ENCODE peak calls at places on chromosomes 12 and 14, in seven cellular contexts. One of them, this sample, is unnamed.

GRCh38 chr14:77043984-77044485 is 15.5 kb upstream of the IRF2BPL start:
- DNase-seq in central memory CD8-positive, alpha-beta T cell: no peak
- DNase-seq in GM12891: no peak
- DNase-seq in stimulated activated CD8-positive, alpha-beta memory T cell treated with anti-CD3 and anti-CD28 coated beads, Interleukin-2, amount 100 ng/mL, for 48 hours: no peak
- DNase-seq in prostate gland: no peak
- DNase-seq in EH: no peak
- DNase-seq in H4: no peak
- DNase-seq in this sample: no peak

GRCh38 chr12:30753761-30754382 is 879 bp downstream of the CAPRIN2 start:
- DNase-seq in stimulated activated CD8-positive, alpha-beta memory T cell treated with anti-CD3 and anti-CD28 coated beads, Interleukin-2, amount 100 ng/mL, for 48 hours: no peak
- DNase-seq in H4: peak; percentile 11
- DNase-seq in central memory CD8-positive, alpha-beta T cell: no peak
- DNase-seq in GM12891: no peak
- DNase-seq in prostate gland: no peak
- DNase-seq in EH: peak; percentile 46
- DNase-seq in this sample: peak; percentile 48

GRCh38 chr12:105820407-105821140 is 318.2 kb downstream of the NUAK1 start:
- DNase-seq in GM12891: no peak
- DNase-seq in stimulated activated CD8-positive, alpha-beta memory T cell treated with anti-CD3 and anti-CD28 coated beads, Interleukin-2, amount 100 ng/mL, for 48 hours: no peak
- DNase-seq in prostate gland: peak; percentile 42
- DNase-seq in central memory CD8-positive, alpha-beta T cell: no peak
- DNase-seq in H4: no peak
- DNase-seq in EH: peak; percentile 95
- DNase-seq in this sample: no peak

GRCh38 chr14:20662968-20663731 is 21.2 kb upstream of the RNASE4 start:
- DNase-seq in stimulated activated CD8-positive, alpha-beta memory T cell treated with anti-CD3 and anti-CD28 coated beads, Interleukin-2, amount 100 ng/mL, for 48 hours: peak; percentile 80
- DNase-seq in central memory CD8-positive, alpha-beta T cell: peak; percentile 72
- DNase-seq in H4: peak; percentile 86
- DNase-seq in EH: peak; percentile 64
- DNase-seq in GM12891: peak; percentile 52
- DNase-seq in prostate gland: peak; percentile 48
- DNase-seq in this sample: peak; percentile 84

GRCh38 chr12:61654698-61655097 is 605.5 kb upstream of the USP15 start:
- DNase-seq in prostate gland: no peak
- DNase-seq in EH: no peak
- DNase-seq in GM12891: no peak
- DNase-seq in H4: peak; percentile 40
- DNase-seq in central memory CD8-positive, alpha-beta T cell: no peak
- DNase-seq in stimulated activated CD8-positive, alpha-beta memory T cell treated with anti-CD3 and anti-CD28 coated beads, Interleukin-2, amount 100 ng/mL, for 48 hours: no peak
- DNase-seq in this sample: no peak

GRCh38 chr14:95261616-95262510 is 57.8 kb downstream of the CLMN start:
- DNase-seq in prostate gland: peak; percentile 69
- DNase-seq in EH: no peak
- DNase-seq in central memory CD8-positive, alpha-beta T cell: no peak
- DNase-seq in GM12891: no peak
- DNase-seq in H4: no peak
- DNase-seq in stimulated activated CD8-positive, alpha-beta memory T cell treated with anti-CD3 and anti-CD28 coated beads, Interleukin-2, amount 100 ng/mL, for 48 hours: no peak
- DNase-seq in this sample: no peak

GRCh38 chr12:68780731-68781130 is 27.2 kb upstream of the MDM2 start:
- DNase-seq in H4: no peak
- DNase-seq in GM12891: no peak
- DNase-seq in stimulated activated CD8-positive, alpha-beta memory T cell treated with anti-CD3 and anti-CD28 coated beads, Interleukin-2, amount 100 ng/mL, for 48 hours: no peak
- DNase-seq in prostate gland: no peak
- DNase-seq in EH: no peak
- DNase-seq in central memory CD8-positive, alpha-beta T cell: no peak
- DNase-seq in this sample: no peak

GRCh38 chr12:24707379-24707778 is 241.5 kb downstream of the BCAT1 start:
- DNase-seq in GM12891: no peak
- DNase-seq in EH: no peak
- DNase-seq in H4: no peak
- DNase-seq in prostate gland: no peak
- DNase-seq in stimulated activated CD8-positive, alpha-beta memory T cell treated with anti-CD3 and anti-CD28 coated beads, Interleukin-2, amount 100 ng/mL, for 48 hours: no peak
- DNase-seq in central memory CD8-positive, alpha-beta T cell: no peak
- DNase-seq in this sample: no peak

GRCh38 chr14:42200951-42201350 is 594.3 kb downstream of the LRFN5 start:
- DNase-seq in GM12891: no peak
- DNase-seq in EH: no peak
- DNase-seq in H4: no peak
- DNase-seq in stimulated activated CD8-positive, alpha-beta memory T cell treated with anti-CD3 and anti-CD28 coated beads, Interleukin-2, amount 100 ng/mL, for 48 hours: no peak
- DNase-seq in central memory CD8-positive, alpha-beta T cell: no peak
- DNase-seq in prostate gland: no peak
- DNase-seq in this sample: no peak

GRCh38 chr14:28666961-28667360 is 99.6 kb upstream of the FOXG1 start:
- DNase-seq in central memory CD8-positive, alpha-beta T cell: no peak
- DNase-seq in GM12891: no peak
- DNase-seq in prostate gland: no peak
- DNase-seq in stimulated activated CD8-positive, alpha-beta memory T cell treated with anti-CD3 and anti-CD28 coated beads, Interleukin-2, amount 100 ng/mL, for 48 hours: no peak
- DNase-seq in EH: no peak
- DNase-seq in H4: peak; percentile 54
- DNase-seq in this sample: peak; percentile 30

GRCh38 chr12:79252358-79253075 is 387.9 kb downstream of the SYT1 start:
- DNase-seq in stimulated activated CD8-positive, alpha-beta memory T cell treated with anti-CD3 and anti-CD28 coated beads, Interleukin-2, amount 100 ng/mL, for 48 hours: no peak
- DNase-seq in H4: no peak
- DNase-seq in GM12891: no peak
- DNase-seq in EH: no peak
- DNase-seq in central memory CD8-positive, alpha-beta T cell: no peak
- DNase-seq in prostate gland: no peak
- DNase-seq in this sample: peak; percentile 63

GRCh38 chr14:55000381-55000780 is 26.5 kb downstream of the WDHD1 start:
- DNase-seq in prostate gland: no peak
- DNase-seq in EH: no peak
- DNase-seq in H4: peak; percentile 19
- DNase-seq in GM12891: no peak
- DNase-seq in central memory CD8-positive, alpha-beta T cell: no peak
- DNase-seq in stimulated activated CD8-positive, alpha-beta memory T cell treated with anti-CD3 and anti-CD28 coated beads, Interleukin-2, amount 100 ng/mL, for 48 hours: no peak
- DNase-seq in this sample: no peak

GRCh38 chr12:2868986-2869385 is 8.0 kb downstream of the FOXM1 start:
- DNase-seq in H4: no peak
- DNase-seq in prostate gland: no peak
- DNase-seq in central memory CD8-positive, alpha-beta T cell: no peak
- DNase-seq in GM12891: no peak
- DNase-seq in EH: peak; percentile 48
- DNase-seq in stimulated activated CD8-positive, alpha-beta memory T cell treated with anti-CD3 and anti-CD28 coated beads, Interleukin-2, amount 100 ng/mL, for 48 hours: no peak
- DNase-seq in this sample: peak; percentile 69

GRCh38 chr12:94648578-94648977 is 1.8 kb downstream of the TMCC3 start:
- DNase-seq in EH: no peak
- DNase-seq in central memory CD8-positive, alpha-beta T cell: no peak
- DNase-seq in prostate gland: no peak
- DNase-seq in H4: no peak
- DNase-seq in GM12891: no peak
- DNase-seq in stimulated activated CD8-positive, alpha-beta memory T cell treated with anti-CD3 and anti-CD28 coated beads, Interleukin-2, amount 100 ng/mL, for 48 hours: no peak
- DNase-seq in this sample: peak; percentile 72

GRCh38 chr14:57725399-57726077 is 140.4 kb downstream of the SLC35F4 start:
- DNase-seq in stimulated activated CD8-positive, alpha-beta memory T cell treated with anti-CD3 and anti-CD28 coated beads, Interleukin-2, amount 100 ng/mL, for 48 hours: no peak
- DNase-seq in central memory CD8-positive, alpha-beta T cell: no peak
- DNase-seq in EH: peak; percentile 51
- DNase-seq in prostate gland: no peak
- DNase-seq in H4: no peak
- DNase-seq in GM12891: no peak
- DNase-seq in this sample: peak; percentile 78

GRCh38 chr12:80241576-80242273 is 142.4 kb downstream of the OTOGL start:
- DNase-seq in central memory CD8-positive, alpha-beta T cell: no peak
- DNase-seq in EH: peak; percentile 81
- DNase-seq in H4: no peak
- DNase-seq in stimulated activated CD8-positive, alpha-beta memory T cell treated with anti-CD3 and anti-CD28 coated beads, Interleukin-2, amount 100 ng/mL, for 48 hours: no peak
- DNase-seq in prostate gland: no peak
- DNase-seq in GM12891: no peak
- DNase-seq in this sample: peak; percentile 46

GRCh38 chr12:58177366-58177765 is 236.0 kb downstream of the ATP23 start:
- DNase-seq in GM12891: no peak
- DNase-seq in H4: no peak
- DNase-seq in stimulated activated CD8-positive, alpha-beta memory T cell treated with anti-CD3 and anti-CD28 coated beads, Interleukin-2, amount 100 ng/mL, for 48 hours: no peak
- DNase-seq in EH: no peak
- DNase-seq in prostate gland: no peak
- DNase-seq in central memory CD8-positive, alpha-beta T cell: no peak
- DNase-seq in this sample: no peak

GRCh38 chr12:25151476-25151875 is 43.5 kb downstream of the DNAI7 start:
- DNase-seq in stimulated activated CD8-positive, alpha-beta memory T cell treated with anti-CD3 and anti-CD28 coated beads, Interleukin-2, amount 100 ng/mL, for 48 hours: no peak
- DNase-seq in GM12891: no peak
- DNase-seq in central memory CD8-positive, alpha-beta T cell: no peak
- DNase-seq in EH: peak; percentile 99
- DNase-seq in H4: peak; percentile 98
- DNase-seq in prostate gland: no peak
- DNase-seq in this sample: peak; percentile 96

GRCh38 chr14:23306412-23307145 is at the start of gene BCL2L2:
- DNase-seq in central memory CD8-positive, alpha-beta T cell: no peak
- DNase-seq in prostate gland: peak; percentile 90
- DNase-seq in stimulated activated CD8-positive, alpha-beta memory T cell treated with anti-CD3 and anti-CD28 coated beads, Interleukin-2, amount 100 ng/mL, for 48 hours: no peak
- DNase-seq in EH: peak; percentile 93
- DNase-seq in H4: peak; percentile 86
- DNase-seq in GM12891: peak; percentile 69
- DNase-seq in this sample: peak; percentile 91

GRCh38 chr12:86134571-86134970 is 121.6 kb downstream of the MGAT4C start:
- DNase-seq in EH: no peak
- DNase-seq in central memory CD8-positive, alpha-beta T cell: no peak
- DNase-seq in GM12891: no peak
- DNase-seq in stimulated activated CD8-positive, alpha-beta memory T cell treated with anti-CD3 and anti-CD28 coated beads, Interleukin-2, amount 100 ng/mL, for 48 hours: no peak
- DNase-seq in prostate gland: no peak
- DNase-seq in H4: no peak
- DNase-seq in this sample: peak; percentile 77

GRCh38 chr12:6937481-6938352 is 5.9 kb upstream of the RNU7-1 start:
- DNase-seq in GM12891: peak; percentile 84
- DNase-seq in central memory CD8-positive, alpha-beta T cell: peak; percentile 92
- DNase-seq in stimulated activated CD8-positive, alpha-beta memory T cell treated with anti-CD3 and anti-CD28 coated beads, Interleukin-2, amount 100 ng/mL, for 48 hours: peak; percentile 88
- DNase-seq in H4: peak; percentile 96
- DNase-seq in prostate gland: peak; percentile 91
- DNase-seq in EH: peak; percentile 94
- DNase-seq in this sample: peak; percentile 97

GRCh38 chr12:52029686-52030085 is 21.6 kb upstream of the NR4A1 start:
- DNase-seq in prostate gland: no peak
- DNase-seq in stimulated activated CD8-positive, alpha-beta memory T cell treated with anti-CD3 and anti-CD28 coated beads, Interleukin-2, amount 100 ng/mL, for 48 hours: no peak
- DNase-seq in central memory CD8-positive, alpha-beta T cell: no peak
- DNase-seq in EH: peak; percentile 73
- DNase-seq in GM12891: no peak
- DNase-seq in H4: peak; percentile 67
- DNase-seq in this sample: peak; percentile 28

GRCh38 chr14:58848365-58848764 is 210.6 kb downstream of the DACT1 start:
- DNase-seq in GM12891: no peak
- DNase-seq in EH: no peak
- DNase-seq in central memory CD8-positive, alpha-beta T cell: no peak
- DNase-seq in stimulated activated CD8-positive, alpha-beta memory T cell treated with anti-CD3 and anti-CD28 coated beads, Interleukin-2, amount 100 ng/mL, for 48 hours: no peak
- DNase-seq in H4: no peak
- DNase-seq in prostate gland: no peak
- DNase-seq in this sample: no peak

GRCh38 chr12:48183876-48184548 is 568 bp downstream of the CCDC184 start:
- DNase-seq in prostate gland: no peak
- DNase-seq in H4: no peak
- DNase-seq in GM12891: no peak
- DNase-seq in EH: no peak
- DNase-seq in stimulated activated CD8-positive, alpha-beta memory T cell treated with anti-CD3 and anti-CD28 coated beads, Interleukin-2, amount 100 ng/mL, for 48 hours: no peak
- DNase-seq in central memory CD8-positive, alpha-beta T cell: no peak
- DNase-seq in this sample: no peak

GRCh38 chr12:12172106-12172511 is 94.7 kb downstream of the LRP6 start:
- DNase-seq in prostate gland: peak; percentile 32
- DNase-seq in GM12891: peak; percentile 9
- DNase-seq in central memory CD8-positive, alpha-beta T cell: no peak
- DNase-seq in H4: peak; percentile 16
- DNase-seq in stimulated activated CD8-positive, alpha-beta memory T cell treated with anti-CD3 and anti-CD28 coated beads, Interleukin-2, amount 100 ng/mL, for 48 hours: peak; percentile 3
- DNase-seq in EH: peak; percentile 88
- DNase-seq in this sample: no peak

GRCh38 chr12:18250313-18250916 is 10.9 kb upstream of the PIK3C2G start:
- DNase-seq in stimulated activated CD8-positive, alpha-beta memory T cell treated with anti-CD3 and anti-CD28 coated beads, Interleukin-2, amount 100 ng/mL, for 48 hours: no peak
- DNase-seq in EH: peak; percentile 68
- DNase-seq in H4: peak; percentile 58
- DNase-seq in GM12891: peak; percentile 8
- DNase-seq in central memory CD8-positive, alpha-beta T cell: no peak
- DNase-seq in prostate gland: peak; percentile 40
- DNase-seq in this sample: peak; percentile 84